ENCODE peak calls at places on chromosomes 5 and 9, in five cellular contexts. One of them, this sample, is unnamed.
A peak's percentile ranks its signal among the peaks of the same experiment; 100 is the strongest.

GRCh38 chr5:179241175-179241574 is 104.1 kb downstream of the ADAMTS2 start:
- DNase-seq in endothelial cell of umbilical vein: no peak
- DNase-seq in mammary epithelial cell: no peak
- DNase-seq in GM12878: no peak
- DNase-seq in neural progenitor cell: no peak
- DNase-seq in this sample: peak; percentile 78

GRCh38 chr5:127998950-127999349 is 84.6 kb upstream of the SLC12A2 start:
- DNase-seq in endothelial cell of umbilical vein: no peak
- DNase-seq in mammary epithelial cell: no peak
- DNase-seq in GM12878: no peak
- DNase-seq in neural progenitor cell: no peak
- DNase-seq in this sample: no peak

GRCh38 chr5:71788794-71789193 is 69.7 kb downstream of the CARTPT start:
- DNase-seq in endothelial cell of umbilical vein: no peak
- DNase-seq in mammary epithelial cell: no peak
- DNase-seq in GM12878: no peak
- DNase-seq in neural progenitor cell: no peak
- DNase-seq in this sample: no peak

GRCh38 chr5:68468322-68468721 is 252.8 kb downstream of the PIK3R1 start:
- DNase-seq in endothelial cell of umbilical vein: no peak
- DNase-seq in mammary epithelial cell: no peak
- DNase-seq in GM12878: no peak
- DNase-seq in neural progenitor cell: no peak
- DNase-seq in this sample: no peak

GRCh38 chr5:108760512-108760911 is 12.8 kb downstream of the FER start:
- DNase-seq in endothelial cell of umbilical vein: no peak
- DNase-seq in mammary epithelial cell: no peak
- DNase-seq in GM12878: no peak
- DNase-seq in neural progenitor cell: no peak
- DNase-seq in this sample: no peak

GRCh38 chr9:85425153-85425611 is 316.6 kb downstream of the AGTPBP1 start:
- DNase-seq in endothelial cell of umbilical vein: peak; percentile 84
- DNase-seq in mammary epithelial cell: peak; percentile 27
- DNase-seq in GM12878: no peak
- DNase-seq in neural progenitor cell: peak; percentile 84
- DNase-seq in this sample: peak; percentile 67

GRCh38 chr9:105976257-105976656 is 281.9 kb downstream of the TMEM38B start:
- DNase-seq in endothelial cell of umbilical vein: no peak
- DNase-seq in mammary epithelial cell: no peak
- DNase-seq in GM12878: no peak
- DNase-seq in neural progenitor cell: no peak
- DNase-seq in this sample: no peak

GRCh38 chr9:98315551-98316060 is 60.2 kb upstream of the TBC1D2 start:
- DNase-seq in endothelial cell of umbilical vein: peak; percentile 82
- DNase-seq in mammary epithelial cell: peak; percentile 60
- DNase-seq in GM12878: peak; percentile 26
- DNase-seq in neural progenitor cell: peak; percentile 94
- DNase-seq in this sample: peak; percentile 88

GRCh38 chr5:174404848-174405247 is 319.5 kb upstream of the MSX2 start:
- DNase-seq in endothelial cell of umbilical vein: no peak
- DNase-seq in mammary epithelial cell: no peak
- DNase-seq in GM12878: no peak
- DNase-seq in neural progenitor cell: no peak
- DNase-seq in this sample: no peak
- H2AFZ ChIP-seq in endothelial cell of umbilical vein: no peak overlapping the region
- H2AFZ ChIP-seq in mammary epithelial cell: no peak overlapping the region
- H2AFZ ChIP-seq in GM12878: no peak overlapping the region
- H2AFZ ChIP-seq in neural progenitor cell: no peak overlapping the region
- H2AFZ ChIP-seq in this sample: no peak overlapping the region

GRCh38 chr9:101027733-101028345 is 688 bp upstream of the PLPPR1 start:
- DNase-seq in endothelial cell of umbilical vein: no peak
- DNase-seq in mammary epithelial cell: peak; percentile 22
- DNase-seq in GM12878: no peak
- DNase-seq in neural progenitor cell: peak; percentile 20
- DNase-seq in this sample: no peak

GRCh38 chr9:101027246-101027645 is 1.3 kb upstream of the PLPPR1 start:
- DNase-seq in endothelial cell of umbilical vein: no peak
- DNase-seq in mammary epithelial cell: no peak
- DNase-seq in GM12878: no peak
- DNase-seq in neural progenitor cell: no peak
- DNase-seq in this sample: no peak

GRCh38 chr9:101030022-101030391 is 1.5 kb downstream of the PLPPR1 start:
- DNase-seq in endothelial cell of umbilical vein: no peak
- DNase-seq in mammary epithelial cell: no peak
- DNase-seq in GM12878: no peak
- DNase-seq in neural progenitor cell: peak; percentile 24
- DNase-seq in this sample: no peak

GRCh38 chr9:101029300-101030021 is 934 bp downstream of the PLPPR1 start:
- DNase-seq in endothelial cell of umbilical vein: no peak
- DNase-seq in mammary epithelial cell: no peak
- DNase-seq in GM12878: no peak
- DNase-seq in neural progenitor cell: peak; percentile 53
- DNase-seq in this sample: no peak

DNA sequence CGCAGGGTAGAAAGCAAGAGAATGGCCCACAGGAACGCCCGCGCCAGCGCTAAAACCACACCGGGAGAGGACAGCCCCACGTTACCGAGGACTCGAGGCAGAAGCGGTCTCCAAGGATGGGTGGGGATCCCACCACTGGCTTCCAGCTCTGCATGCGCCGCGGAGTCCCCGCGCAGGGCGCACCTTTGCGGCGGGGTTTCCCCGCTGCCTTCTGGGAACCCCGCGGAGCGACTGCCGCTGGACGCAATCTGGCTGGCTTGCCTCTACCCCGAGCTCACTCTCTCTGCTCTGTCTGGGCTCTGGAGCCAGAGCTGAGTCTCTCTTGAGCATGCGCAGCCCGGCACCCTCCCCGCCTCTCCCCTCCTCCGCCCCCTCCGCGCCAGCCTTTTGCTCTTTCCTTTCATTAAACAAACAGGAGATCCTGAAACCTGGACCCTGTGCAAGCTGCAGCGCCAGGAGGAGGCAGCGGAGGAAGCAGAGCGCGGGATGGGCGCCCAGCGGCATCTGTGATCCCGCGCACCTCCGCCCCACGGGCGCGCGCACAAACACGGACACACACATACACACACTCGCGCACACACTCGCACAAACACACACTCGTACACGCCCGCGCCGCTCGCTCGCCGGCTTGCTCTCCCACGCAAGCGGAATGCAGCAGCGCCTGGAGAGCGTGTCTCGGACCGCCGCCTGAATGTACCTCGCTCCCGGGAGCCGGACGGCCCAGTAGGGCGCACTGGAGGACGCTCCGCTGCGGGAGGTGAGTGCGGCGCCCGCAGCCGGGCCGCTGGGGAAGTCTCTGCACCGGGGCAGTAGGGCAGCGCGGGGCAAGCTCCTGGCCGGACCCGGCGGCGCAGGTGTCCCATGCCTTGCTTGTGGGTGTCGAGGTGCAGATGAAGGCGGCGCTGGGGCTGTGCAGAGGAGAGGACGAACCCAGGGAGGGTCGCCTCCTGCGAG is at the start of gene PLPPR1:
- DNase-seq in endothelial cell of umbilical vein: peak; percentile 78
- DNase-seq in mammary epithelial cell: peak; percentile 67
- DNase-seq in GM12878: no peak
- DNase-seq in neural progenitor cell: peak; percentile 95
- DNase-seq in this sample: peak; percentile 47
- TF ChIP-seq EZH2 in endothelial cell of umbilical vein: peak; percentile 50
- TF ChIP-seq EZH2 in mammary epithelial cell: no peak
- TF ChIP-seq EZH2 in GM12878: no peak
- TF ChIP-seq EZH2 in neural progenitor cell: no peak
- TF ChIP-seq EZH2 in this sample: no peak

DNA sequence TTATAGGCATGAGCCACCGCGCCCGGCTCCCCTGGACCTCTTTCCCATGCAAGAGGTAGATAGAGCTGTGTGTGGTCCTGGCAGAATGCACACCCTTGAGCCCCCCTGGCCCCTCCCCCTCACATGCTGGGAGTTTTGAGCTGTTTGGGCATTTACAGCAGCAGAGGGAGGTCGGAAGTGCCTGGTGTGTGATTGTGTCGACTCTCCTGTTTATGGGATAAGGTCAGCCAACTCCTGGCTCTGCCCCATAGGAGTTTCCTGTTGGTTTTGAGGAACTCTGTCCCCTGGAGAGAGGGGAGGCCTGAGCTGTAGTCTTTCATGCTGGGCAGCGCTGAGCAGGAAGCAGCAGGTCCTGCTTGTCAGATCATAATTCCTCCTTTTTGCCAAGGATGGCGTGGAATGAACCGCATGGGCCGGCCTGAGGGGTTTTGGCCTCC is 6.0 kb downstream of the LRRC8A start:
- DNase-seq in endothelial cell of umbilical vein: peak; percentile 81
- DNase-seq in mammary epithelial cell: peak; percentile 24
- DNase-seq in GM12878: no peak
- DNase-seq in neural progenitor cell: peak; percentile 41
- DNase-seq in this sample: no peak
- H3K4me3 ChIP-seq in endothelial cell of umbilical vein: no peak overlapping the region
- H3K4me3 ChIP-seq in mammary epithelial cell: no peak overlapping the region
- H3K4me3 ChIP-seq in GM12878: no peak overlapping the region
- H3K4me3 ChIP-seq in neural progenitor cell: no peak overlapping the region
- H3K4me3 ChIP-seq in this sample: no peak overlapping the region

GRCh38 chr9:70421272-70422180 is 7.1 kb upstream of the KLF9 start:
- DNase-seq in endothelial cell of umbilical vein: peak; percentile 44
- DNase-seq in mammary epithelial cell: no peak
- DNase-seq in GM12878: no peak
- DNase-seq in neural progenitor cell: peak; percentile 48
- DNase-seq in this sample: peak; percentile 62

GRCh38 chr9:70419546-70420266 is 5.2 kb upstream of the KLF9 start:
- DNase-seq in endothelial cell of umbilical vein: peak; percentile 98
- DNase-seq in mammary epithelial cell: peak; percentile 93
- DNase-seq in GM12878: peak; percentile 47
- DNase-seq in neural progenitor cell: peak; percentile 87
- DNase-seq in this sample: peak; percentile 97

GRCh38 chr9:70421020-70421271 is 6.5 kb upstream of the KLF9 start:
- DNase-seq in endothelial cell of umbilical vein: no peak
- DNase-seq in mammary epithelial cell: no peak
- DNase-seq in GM12878: no peak
- DNase-seq in neural progenitor cell: no peak
- DNase-seq in this sample: no peak

GRCh38 chr9:70418822-70419545 is 4.5 kb upstream of the KLF9 start:
- DNase-seq in endothelial cell of umbilical vein: peak; percentile 97
- DNase-seq in mammary epithelial cell: peak; percentile 94
- DNase-seq in GM12878: peak; percentile 64
- DNase-seq in neural progenitor cell: peak; percentile 89
- DNase-seq in this sample: peak; percentile 99

GRCh38 chr9:70420267-70421019 is 6.0 kb upstream of the KLF9 start:
- DNase-seq in endothelial cell of umbilical vein: peak; percentile 91
- DNase-seq in mammary epithelial cell: peak; percentile 75
- DNase-seq in GM12878: no peak
- DNase-seq in neural progenitor cell: peak; percentile 83
- DNase-seq in this sample: peak; percentile 81
- H2AFZ ChIP-seq in endothelial cell of umbilical vein: no peak overlapping the region
- H2AFZ ChIP-seq in mammary epithelial cell: peak overlapping the region; percentile 72
- H2AFZ ChIP-seq in GM12878: peak overlapping the region; percentile 25
- H2AFZ ChIP-seq in neural progenitor cell: peak overlapping the region; percentile 84
- H2AFZ ChIP-seq in this sample: peak overlapping the region; percentile 19

GRCh38 chr5:82570-82969 is 9.4 kb upstream of the PLEKHG4B start:
- DNase-seq in endothelial cell of umbilical vein: no peak
- DNase-seq in mammary epithelial cell: no peak
- DNase-seq in GM12878: no peak
- DNase-seq in neural progenitor cell: peak; percentile 52
- DNase-seq in this sample: no peak
- TF ChIP-seq EZH2 in endothelial cell of umbilical vein: no peak
- TF ChIP-seq EZH2 in mammary epithelial cell: no peak
- TF ChIP-seq EZH2 in GM12878: no peak
- TF ChIP-seq EZH2 in neural progenitor cell: no peak
- TF ChIP-seq EZH2 in this sample: no peak

GRCh38 chr9:109771796-109772525 is 8.0 kb upstream of the PALM2AKAP2 start:
- DNase-seq in endothelial cell of umbilical vein: no peak
- DNase-seq in mammary epithelial cell: no peak
- DNase-seq in GM12878: no peak
- DNase-seq in neural progenitor cell: no peak
- DNase-seq in this sample: peak; percentile 45

GRCh38 chr9:109769250-109769649 is 10.7 kb upstream of the PALM2AKAP2 start:
- DNase-seq in endothelial cell of umbilical vein: no peak
- DNase-seq in mammary epithelial cell: no peak
- DNase-seq in GM12878: no peak
- DNase-seq in neural progenitor cell: no peak
- DNase-seq in this sample: peak; percentile 56

GRCh38 chr9:109767404-109767803 is 12.6 kb upstream of the PALM2AKAP2 start:
- DNase-seq in endothelial cell of umbilical vein: no peak
- DNase-seq in mammary epithelial cell: no peak
- DNase-seq in GM12878: no peak
- DNase-seq in neural progenitor cell: no peak
- DNase-seq in this sample: no peak

GRCh38 chr9:109767814-109768213 is 12.2 kb upstream of the PALM2AKAP2 start:
- DNase-seq in endothelial cell of umbilical vein: no peak
- DNase-seq in mammary epithelial cell: no peak
- DNase-seq in GM12878: no peak
- DNase-seq in neural progenitor cell: no peak
- DNase-seq in this sample: no peak

GRCh38 chr9:109771084-109771483 is 8.9 kb upstream of the PALM2AKAP2 start:
- DNase-seq in endothelial cell of umbilical vein: no peak
- DNase-seq in mammary epithelial cell: no peak
- DNase-seq in GM12878: no peak
- DNase-seq in neural progenitor cell: peak; percentile 65
- DNase-seq in this sample: peak; percentile 51
- H3K4me3 ChIP-seq in endothelial cell of umbilical vein: no peak overlapping the region
- H3K4me3 ChIP-seq in mammary epithelial cell: no peak overlapping the region
- H3K4me3 ChIP-seq in GM12878: no peak overlapping the region
- H3K4me3 ChIP-seq in neural progenitor cell: no peak overlapping the region
- H3K4me3 ChIP-seq in this sample: no peak overlapping the region

GRCh38 chr5:31385774-31386537 is 145.9 kb downstream of the DROSHA start:
- DNase-seq in endothelial cell of umbilical vein: no peak
- DNase-seq in mammary epithelial cell: no peak
- DNase-seq in GM12878: no peak
- DNase-seq in neural progenitor cell: no peak
- DNase-seq in this sample: no peak
- H2AFZ ChIP-seq in endothelial cell of umbilical vein: no peak overlapping the region
- H2AFZ ChIP-seq in mammary epithelial cell: no peak overlapping the region
- H2AFZ ChIP-seq in GM12878: no peak overlapping the region
- H2AFZ ChIP-seq in neural progenitor cell: no peak overlapping the region
- H2AFZ ChIP-seq in this sample: no peak overlapping the region

This sample was measured in GM23248.